ENCODE peak calls at places on chromosome 16, in six cellular contexts. T, J, W, I, Y and B are unnamed samples.
A peak's percentile ranks its signal among the peaks of the same experiment; 100 is the strongest.

GRCh38 chr16:17921357-17921978 is 415.1 kb downstream of the NPIPA8 start:
- DNase-seq in T (peak; percentile 73), J (peak; percentile 71), W (peak; percentile 64), I (peak; percentile 73), Y (peak; percentile 65), B (no peak)

GRCh38 chr16:49503242-49504022 is 129.8 kb downstream of the C16orf78 start:
- DNase-seq in T (no peak), J (no peak), W (no peak), I (no peak), Y (no peak), B (no peak)

GRCh38 chr16:58039829-58040495 is 14.4 kb downstream of the MMP15 start:
- DNase-seq in T (no peak), J (no peak), W (no peak), I (no peak), Y (no peak), B (no peak)

GRCh38 chr16:80403871-80404270 is 136.9 kb upstream of the DYNLRB2 start:
- DNase-seq in T (no peak), J (no peak), W (no peak), I (no peak), Y (no peak), B (no peak)

GRCh38 chr16:2919511-2920255 is 8.0 kb downstream of the FLYWCH1 start:
- DNase-seq in T (peak; percentile 74), J (peak; percentile 73), W (peak; percentile 55), I (peak; percentile 83), Y (peak; percentile 58), B (no peak)

GRCh38 chr16:87713469-87714229 is 52.1 kb downstream of the KLHDC4 start:
- DNase-seq in T (no peak), J (no peak), W (no peak), I (no peak), Y (no peak), B (no peak)

GRCh38 chr16:27721548-27722265 is 171.8 kb downstream of the KATNIP start:
- DNase-seq in T (no peak), J (no peak), W (peak; percentile 33), I (no peak), Y (no peak), B (no peak)

GRCh38 chr16:2485811-2486507 is 11.0 kb downstream of the TBC1D24 start:
- DNase-seq in T (no peak), J (no peak), W (no peak), I (no peak), Y (no peak), B (no peak)

GRCh38 chr16:30927789-30928378 is 4.5 kb downstream of the FBXL19 start:
- DNase-seq in T (peak; percentile 85), J (peak; percentile 85), W (peak; percentile 61), I (peak; percentile 76), Y (peak; percentile 48), B (peak; percentile 35)

GRCh38 chr16:11597737-11598136 is 11.0 kb upstream of the LITAF start:
- DNase-seq in T (no peak), J (no peak), W (no peak), I (no peak), Y (no peak), B (no peak)

GRCh38 chr16:1413684-1414531 is 596 bp downstream of the UNKL start:
- DNase-seq in T (peak; percentile 84), J (peak; percentile 85), W (no peak), I (peak; percentile 88), Y (peak; percentile 75), B (peak; percentile 8)

GRCh38 chr16:1819611-1820010 is 7.0 kb downstream of the HAGH start:
- DNase-seq in T (no peak), J (no peak), W (no peak), I (no peak), Y (no peak), B (no peak)

GRCh38 chr16:49492090-49492801 is 118.6 kb downstream of the C16orf78 start:
- DNase-seq in T (peak; percentile 78), J (peak; percentile 82), W (no peak), I (peak; percentile 92), Y (peak; percentile 86), B (no peak)

GRCh38 chr16:49596119-49596518 is 222.5 kb downstream of the C16orf78 start:
- DNase-seq in T (no peak), J (no peak), W (no peak), I (peak; percentile 38), Y (peak; percentile 17), B (no peak)

GRCh38 chr16:29893553-29893952 is 5.8 kb downstream of the SEZ6L2 start:
- DNase-seq in T (no peak), J (no peak), W (no peak), I (no peak), Y (no peak), B (no peak)

GRCh38 chr16:49013727-49014080 is 267.9 kb downstream of the CBLN1 start:
- DNase-seq in T (no peak), J (no peak), W (no peak), I (peak; percentile 16), Y (no peak), B (no peak)

GRCh38 chr16:29230671-29231091 is 175.8 kb downstream of the NPIPB11 start:
- DNase-seq in T (peak; percentile 57), J (peak; percentile 63), W (no peak), I (peak; percentile 72), Y (no peak), B (no peak)

GRCh38 chr16:81071816-81072215 is 5.2 kb downstream of the C16orf46 start:
- DNase-seq in T (no peak), J (no peak), W (peak; percentile 63), I (no peak), Y (peak; percentile 61), B (no peak)

GRCh38 chr16:88856122-88856827 is 472 bp downstream of the GALNS start:
- DNase-seq in T (peak; percentile 69), J (peak; percentile 55), W (no peak), I (peak; percentile 72), Y (peak; percentile 89), B (no peak)

GRCh38 chr16:897200-897543 is 73.6 kb downstream of the LMF1 start:
- DNase-seq in T (no peak), J (no peak), W (no peak), I (no peak), Y (no peak), B (no peak)

GRCh38 chr16:67243481-67243880 is 3.8 kb downstream of the FHOD1 start:
- DNase-seq in T (no peak), J (no peak), W (no peak), I (no peak), Y (no peak), B (no peak)

GRCh38 chr16:67240506-67240905 is 6.8 kb downstream of the FHOD1 start:
- DNase-seq in T (no peak), J (no peak), W (no peak), I (no peak), Y (no peak), B (no peak)

GRCh38 chr16:67242138-67242730 is 5.0 kb downstream of the FHOD1 start:
- DNase-seq in T (no peak), J (no peak), W (no peak), I (no peak), Y (no peak), B (no peak)

GRCh38 chr16:67238806-67239470 is 8.3 kb downstream of the FHOD1 start:
- DNase-seq in T (no peak), J (no peak), W (no peak), I (no peak), Y (no peak), B (no peak)

DNA sequence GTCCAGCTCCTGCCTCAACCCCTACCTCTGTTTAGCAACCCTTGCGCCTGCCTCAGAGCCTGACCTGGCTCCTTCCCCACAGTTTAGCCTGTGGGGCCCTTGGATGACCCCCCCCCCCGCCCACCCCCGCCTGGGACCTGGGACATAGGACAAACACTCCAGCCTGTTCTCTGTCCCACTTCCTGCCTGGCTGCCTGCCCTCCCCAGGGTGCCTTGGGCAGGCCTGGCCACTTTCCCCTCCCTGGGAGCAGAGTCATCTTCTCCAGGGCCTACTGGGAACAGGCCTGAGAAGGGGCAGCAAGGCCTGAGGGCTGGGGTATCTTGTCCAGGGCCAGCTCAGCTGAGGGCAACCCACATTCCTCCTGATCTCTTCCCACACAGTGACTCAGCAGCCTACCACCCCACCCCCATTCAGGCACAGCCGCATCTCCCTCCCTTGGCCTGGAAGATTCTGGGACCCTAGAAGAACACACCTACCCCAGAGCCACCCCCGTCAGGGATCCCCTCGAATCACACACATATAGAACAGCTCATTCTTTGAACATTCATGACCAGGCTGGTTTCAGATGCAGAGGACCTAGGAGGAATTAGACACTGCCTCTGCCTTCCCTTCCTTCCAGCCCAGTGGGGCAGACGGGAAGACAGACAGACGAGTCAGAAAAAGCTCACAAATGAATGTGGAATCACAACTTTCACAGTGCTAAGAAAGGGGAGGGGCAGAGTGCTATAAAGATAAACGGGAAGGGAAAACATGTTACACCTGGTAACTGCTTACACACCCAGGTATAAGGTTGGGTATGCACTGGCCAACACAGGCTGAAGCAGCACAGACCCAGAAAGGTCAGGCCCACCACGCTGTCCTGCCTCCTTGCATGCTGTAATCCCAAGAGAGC is 6.0 kb downstream of the FHOD1 start:
- DNase-seq in T (peak; percentile 36), J (no peak), W (peak; percentile 32), I (no peak), Y (peak; percentile 70), B (no peak)
- TF ChIP-seq CREB1 in T (no peak), J (no peak), W (no peak), I (no peak), Y (no peak), B (no peak)

DNA sequence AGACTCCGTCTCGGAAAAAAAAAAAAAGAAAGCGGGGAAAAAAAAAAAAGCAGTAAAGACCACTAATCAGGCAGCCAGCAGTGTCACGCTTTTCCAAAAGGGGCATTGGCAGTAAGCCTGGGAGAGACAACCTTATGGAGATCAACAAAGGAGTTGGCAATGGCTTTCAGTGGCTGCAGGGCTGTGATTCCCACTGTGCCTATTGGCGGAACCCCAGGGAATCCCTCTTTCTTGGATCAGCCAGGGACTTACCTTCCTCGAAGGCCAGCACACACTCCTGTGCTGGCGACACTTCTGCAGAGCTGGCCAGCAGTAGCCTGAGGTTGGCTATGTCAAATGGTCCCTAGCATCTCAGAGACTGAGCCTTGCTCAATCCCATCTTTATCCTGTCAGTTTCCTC is 43.3 kb upstream of the ZFHX3 start:
- DNase-seq in T (no peak), J (no peak), W (no peak), I (no peak), Y (no peak), B (no peak)
- TF ChIP-seq CREB1 in T (no peak), J (no peak), W (no peak), I (no peak), Y (no peak), B (no peak)

DNA sequence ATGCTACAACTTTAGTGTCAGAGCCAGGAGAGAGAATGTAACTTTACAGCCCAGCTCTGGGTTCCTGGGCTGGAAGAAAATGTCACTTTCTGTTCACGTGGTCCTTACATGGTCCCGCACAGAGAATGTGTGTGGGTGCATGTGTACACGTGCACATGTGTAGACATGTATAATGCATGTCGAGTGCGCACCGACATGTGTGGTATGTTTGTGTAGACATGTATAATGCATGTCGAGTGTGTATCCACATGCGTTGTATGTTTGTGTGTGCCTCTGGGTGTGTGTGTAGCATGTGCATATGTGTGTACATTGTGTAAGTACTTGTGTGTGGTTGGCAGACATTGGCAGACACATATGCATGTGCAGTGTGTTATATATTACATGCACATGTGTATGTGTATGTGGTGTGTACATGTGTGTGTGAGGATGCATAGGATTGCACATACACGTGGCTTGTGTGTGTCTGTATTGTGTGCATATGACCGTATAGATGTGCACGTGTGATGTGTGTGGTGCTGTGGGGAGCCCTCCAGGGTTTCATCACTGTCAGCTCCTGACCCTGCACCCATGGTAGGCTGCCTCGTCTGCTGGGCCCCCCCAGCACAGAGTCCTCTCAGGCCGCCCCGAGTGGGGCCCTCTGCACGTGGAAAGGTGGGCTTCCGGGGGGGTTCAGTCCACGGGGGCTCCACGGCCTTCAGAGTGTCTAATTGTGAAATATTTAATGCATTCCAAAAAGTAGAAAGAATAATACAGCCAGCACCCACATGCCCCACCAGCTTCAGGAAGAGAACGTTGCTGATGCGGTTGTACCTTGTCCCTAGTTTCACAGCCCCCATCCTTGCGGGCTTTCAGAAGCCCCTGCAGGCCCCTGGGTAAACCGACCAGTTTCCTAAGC is 214.2 kb upstream of the GSE1 start:
- DNase-seq in T (no peak), J (peak; percentile 1), W (no peak), I (peak; percentile 34), Y (no peak), B (no peak)
- TF ChIP-seq CREB1 in T (no peak), J (no peak), W (no peak), I (no peak), Y (no peak), B (no peak)

GRCh38 chr16:83307206-83307990 is 500.4 kb upstream of the HSBP1 start:
- DNase-seq in T (no peak), J (no peak), W (no peak), I (no peak), Y (no peak), B (no peak)
- TF ChIP-seq CREB1 in T (no peak), J (no peak), W (no peak), I (no peak), Y (no peak), B (no peak)